ENCODE peak calls at places on chromosome 7, in eight cellular contexts. N, Z, F, I, Y, J, R and X are unnamed samples.

GRCh38 chr7:156074982-156075615 is 262.8 kb upstream of the SHH start:
- DNase-seq in N (no peak), Z (no peak), F (no peak), I (no peak), Y (no peak), J (no peak), R (no peak), X (no peak)

GRCh38 chr7:110043514-110043913 is 1047.4 kb upstream of the LRRN3 start:
- DNase-seq in N (no peak), Z (no peak), F (no peak), I (no peak), Y (no peak), J (no peak), R (no peak), X (no peak)

GRCh38 chr7:66631471-66631870 is 2.8 kb downstream of the KCTD7 start:
- DNase-seq in N (peak), Z (no peak), F (no peak), I (no peak), Y (no peak), J (no peak), R (no peak), X (no peak)

GRCh38 chr7:18265611-18266281 is 229.8 kb upstream of the HDAC9 start:
- DNase-seq in N (no peak), Z (no peak), F (no peak), I (no peak), Y (no peak), J (peak), R (no peak), X (no peak)

GRCh38 chr7:66277492-66277891 is 72.4 kb downstream of the TPST1 start:
- DNase-seq in N (no peak), Z (no peak), F (no peak), I (no peak), Y (no peak), J (no peak), R (no peak), X (no peak)

GRCh38 chr7:24580283-24580946 is 7.2 kb downstream of the PALS2 start:
- DNase-seq in N (peak), Z (no peak), F (no peak), I (no peak), Y (no peak), J (no peak), R (no peak), X (no peak)

GRCh38 chr7:159084069-159084801 is 60.4 kb downstream of the VIPR2 start:
- DNase-seq in N (no peak), Z (peak), F (no peak), I (no peak), Y (no peak), J (no peak), R (no peak), X (no peak)

GRCh38 chr7:128006550-128007292 is 24.5 kb downstream of the LRRC4 start:
- DNase-seq in N (no peak), Z (no peak), F (no peak), I (no peak), Y (no peak), J (no peak), R (no peak), X (peak)

GRCh38 chr7:27173412-27174076 is 576 bp downstream of the HOXA10 start:
- DNase-seq in N (no peak), Z (peak), F (peak), I (peak), Y (peak), J (no peak), R (no peak), X (peak)

GRCh38 chr7:120856621-120857352 is 1.2 kb downstream of the TSPAN12 start:
- DNase-seq in N (peak), Z (peak), F (peak), I (peak), Y (peak), J (no peak), R (peak), X (no peak)

DNA sequence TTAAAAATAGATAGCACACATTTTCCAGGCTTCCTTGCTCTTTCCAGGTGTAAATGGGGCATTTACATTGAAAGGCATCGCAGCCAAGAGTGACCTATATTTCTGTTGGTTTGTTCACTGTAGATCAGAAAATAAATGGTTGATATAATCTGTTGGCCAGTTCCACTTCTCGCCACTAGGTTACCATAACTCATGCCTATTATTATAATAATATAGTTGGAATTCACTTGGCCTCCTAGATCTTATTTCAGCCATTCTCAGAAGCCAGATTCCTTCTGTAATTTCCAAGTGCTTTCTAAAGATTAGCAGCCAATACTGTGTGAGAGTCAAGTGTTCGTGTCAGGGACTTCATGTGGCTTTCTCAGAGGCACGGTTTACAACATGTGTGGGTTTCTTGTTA is 179.5 kb downstream of the DNAH11 start:
- DNase-seq in N (no peak), Z (no peak), F (no peak), I (no peak), Y (no peak), J (no peak), R (no peak), X (no peak)
- TF ChIP-seq CTCF in N (no peak), Z (no peak), F (no peak), I (peak), Y (no peak), J (peak), R (peak), X (no peak)

DNA sequence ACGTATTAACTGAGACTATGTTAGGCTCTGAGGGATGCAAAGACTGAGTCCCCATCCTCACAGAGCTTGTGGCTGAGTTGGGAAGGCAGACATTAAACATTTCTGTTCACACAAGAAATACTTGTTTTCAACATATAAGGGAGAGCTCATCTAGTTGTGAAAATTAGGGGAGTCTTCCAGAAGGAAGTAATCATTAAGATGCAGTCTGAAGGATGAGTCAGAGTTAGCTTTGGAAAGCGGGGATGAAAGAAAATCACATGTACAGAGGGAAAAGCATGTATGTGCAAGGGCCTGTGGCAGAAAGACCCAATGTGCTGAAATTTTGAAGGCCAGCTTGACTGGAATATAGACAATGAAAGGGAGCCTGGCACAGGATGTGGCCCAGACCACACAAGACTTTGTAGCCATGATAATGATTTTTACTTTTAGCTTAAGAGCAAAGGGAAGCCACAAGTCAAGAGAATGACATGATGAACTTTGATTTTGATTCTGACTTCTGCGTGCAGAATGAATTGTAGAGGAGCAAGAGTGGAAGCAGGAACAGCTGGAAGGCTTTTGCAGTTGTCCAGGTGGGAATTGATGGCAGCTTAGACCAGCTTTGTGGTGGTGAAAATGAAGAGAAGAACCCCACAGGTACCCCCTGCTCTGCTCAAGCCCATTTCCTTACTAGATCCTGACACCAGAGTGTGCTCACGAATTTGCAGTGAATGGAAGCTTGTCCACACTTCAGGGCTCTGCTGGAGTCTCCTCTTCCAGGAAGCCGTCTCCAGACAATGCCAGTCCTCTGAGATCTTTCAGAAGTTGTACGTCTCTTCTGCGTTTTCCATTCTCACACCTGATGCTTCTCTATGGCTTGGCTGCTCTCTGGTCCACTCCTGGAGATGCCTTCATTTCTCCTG is 115.6 kb downstream of the ATXN7L1 start:
- DNase-seq in N (no peak), Z (no peak), F (no peak), I (no peak), Y (no peak), J (peak), R (no peak), X (no peak)
- TF ChIP-seq CTCF in N (no peak), Z (no peak), F (no peak), I (no peak), Y (no peak), J (no peak), R (no peak), X (no peak)

DNA sequence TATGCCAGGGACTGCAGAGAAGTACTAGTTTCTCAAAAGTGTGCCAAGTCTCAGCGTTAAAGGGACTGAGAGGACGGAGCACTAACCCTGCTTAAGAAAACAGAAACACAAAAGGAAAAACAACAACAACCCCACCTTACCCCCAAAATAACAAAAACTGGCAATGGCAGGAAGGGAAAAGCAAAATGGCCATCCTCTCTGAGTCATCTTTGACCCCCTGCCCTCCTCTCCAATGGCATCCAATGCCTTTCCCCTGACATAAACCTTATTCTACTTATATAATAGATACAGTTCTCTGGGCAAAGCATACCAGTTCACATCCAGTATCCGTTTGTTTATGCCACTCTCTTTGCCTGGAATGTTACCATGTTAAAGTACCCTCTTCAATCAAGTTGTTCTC is 1.6 kb downstream of the POLR1F start:
- DNase-seq in N (peak), Z (no peak), F (no peak), I (no peak), Y (no peak), J (no peak), R (no peak), X (no peak)
- TF ChIP-seq CTCF in N (no peak), Z (no peak), F (no peak), I (no peak), Y (no peak), J (no peak), R (no peak), X (no peak)

GRCh38 chr7:86025807-86026206 is 617.9 kb upstream of the GRM3 start:
- DNase-seq in N (no peak), Z (no peak), F (no peak), I (no peak), Y (no peak), J (no peak), R (no peak), X (no peak)
- TF ChIP-seq CTCF in N (no peak), Z (no peak), F (no peak), I (no peak), Y (no peak), J (no peak), R (no peak), X (no peak)